ENCODE peak calls at places on chromosomes 4 and X, in ten cellular contexts. One of them, this sample, is unnamed. For H3K27me3 and H3K36me3, the result is how much of the 10 kb centered on the place peaks cover.

GRCh38 chr4:5215321-5215720 is 164.0 kb downstream of the STK32B start:
- DNase-seq in neural progenitor cell: peak
- DNase-seq in GM23248: no peak
- DNase-seq in upper lobe of left lung: no peak
- DNase-seq in SJSA1: no peak
- DNase-seq in naive thymus-derived CD4-positive, alpha-beta T cell: no peak
- DNase-seq in heart left ventricle: no peak
- DNase-seq in CD8-positive, alpha-beta T cell: no peak
- DNase-seq in uterus: no peak
- DNase-seq in Panc1: no peak
- DNase-seq in this sample: no peak

GRCh38 chr4:77022581-77023133 is 53.1 kb downstream of the CCNI start:
- DNase-seq in SJSA1: peak
- DNase-seq in upper lobe of left lung: no peak
- DNase-seq in naive thymus-derived CD4-positive, alpha-beta T cell: no peak
- DNase-seq in uterus: no peak
- DNase-seq in Panc1: no peak
- DNase-seq in CD8-positive, alpha-beta T cell: no peak
- DNase-seq in GM23248: peak
- DNase-seq in heart left ventricle: no peak
- DNase-seq in neural progenitor cell: peak
- DNase-seq in this sample: no peak

GRCh38 chr4:53141308-53141707 is 224.6 kb downstream of the SCFD2 start:
- DNase-seq in neural progenitor cell: no peak
- DNase-seq in GM23248: peak
- DNase-seq in CD8-positive, alpha-beta T cell: no peak
- DNase-seq in Panc1: no peak
- DNase-seq in SJSA1: no peak
- DNase-seq in uterus: no peak
- DNase-seq in heart left ventricle: no peak
- DNase-seq in naive thymus-derived CD4-positive, alpha-beta T cell: no peak
- DNase-seq in upper lobe of left lung: no peak
- DNase-seq in this sample: no peak

GRCh38 chr4:34953145-34953799 is 1291.0 kb downstream of the ARAP2 start:
- DNase-seq in SJSA1: no peak
- DNase-seq in upper lobe of left lung: no peak
- DNase-seq in uterus: no peak
- DNase-seq in Panc1: no peak
- DNase-seq in naive thymus-derived CD4-positive, alpha-beta T cell: no peak
- DNase-seq in GM23248: no peak
- DNase-seq in neural progenitor cell: peak
- DNase-seq in heart left ventricle: no peak
- DNase-seq in CD8-positive, alpha-beta T cell: no peak
- DNase-seq in this sample: no peak

GRCh38 chr4:182265881-182266280 is 22.7 kb downstream of the TENM3 start:
- DNase-seq in GM23248: no peak
- DNase-seq in uterus: no peak
- DNase-seq in SJSA1: no peak
- DNase-seq in neural progenitor cell: no peak
- DNase-seq in heart left ventricle: no peak
- DNase-seq in Panc1: no peak
- DNase-seq in naive thymus-derived CD4-positive, alpha-beta T cell: no peak
- DNase-seq in CD8-positive, alpha-beta T cell: no peak
- DNase-seq in upper lobe of left lung: no peak
- DNase-seq in this sample: no peak

GRCh38 chr4:110625593-110626292 is 2.9 kb upstream of the PITX2 start:
- DNase-seq in heart left ventricle: no peak
- DNase-seq in naive thymus-derived CD4-positive, alpha-beta T cell: no peak
- DNase-seq in uterus: no peak
- DNase-seq in neural progenitor cell: peak
- DNase-seq in CD8-positive, alpha-beta T cell: no peak
- DNase-seq in GM23248: no peak
- DNase-seq in SJSA1: no peak
- DNase-seq in upper lobe of left lung: no peak
- DNase-seq in Panc1: no peak
- DNase-seq in this sample: no peak

GRCh38 chr4:5045099-5045498 is 6.2 kb upstream of the STK32B start:
- DNase-seq in CD8-positive, alpha-beta T cell: no peak
- DNase-seq in neural progenitor cell: no peak
- DNase-seq in upper lobe of left lung: no peak
- DNase-seq in naive thymus-derived CD4-positive, alpha-beta T cell: no peak
- DNase-seq in Panc1: no peak
- DNase-seq in heart left ventricle: peak
- DNase-seq in GM23248: peak
- DNase-seq in uterus: no peak
- DNase-seq in SJSA1: no peak
- DNase-seq in this sample: no peak

GRCh38 chrX:18574591-18574990 is 97.3 kb downstream of the RS1 start:
- DNase-seq in CD8-positive, alpha-beta T cell: no peak
- DNase-seq in heart left ventricle: peak
- DNase-seq in GM23248: peak
- DNase-seq in uterus: peak
- DNase-seq in naive thymus-derived CD4-positive, alpha-beta T cell: no peak
- DNase-seq in upper lobe of left lung: no peak
- DNase-seq in Panc1: no peak
- DNase-seq in SJSA1: no peak
- DNase-seq in neural progenitor cell: no peak
- DNase-seq in this sample: no peak

GRCh38 chr4:61445374-61446063 is 245.4 kb downstream of the ADGRL3 start:
- DNase-seq in Panc1: no peak
- DNase-seq in heart left ventricle: no peak
- DNase-seq in GM23248: no peak
- DNase-seq in upper lobe of left lung: no peak
- DNase-seq in SJSA1: no peak
- DNase-seq in naive thymus-derived CD4-positive, alpha-beta T cell: no peak
- DNase-seq in uterus: no peak
- DNase-seq in CD8-positive, alpha-beta T cell: no peak
- DNase-seq in neural progenitor cell: no peak
- DNase-seq in this sample: no peak

GRCh38 chrX:30679369-30679768 is 26.1 kb downstream of the GK start:
- DNase-seq in GM23248: no peak
- DNase-seq in naive thymus-derived CD4-positive, alpha-beta T cell: no peak
- DNase-seq in SJSA1: no peak
- DNase-seq in upper lobe of left lung: no peak
- DNase-seq in neural progenitor cell: no peak
- DNase-seq in heart left ventricle: no peak
- DNase-seq in CD8-positive, alpha-beta T cell: no peak
- DNase-seq in uterus: no peak
- DNase-seq in Panc1: no peak
- DNase-seq in this sample: no peak

GRCh38 chr4:139704915-139705485 is 39.4 kb downstream of the MGST2 start:
- DNase-seq in neural progenitor cell: no peak
- DNase-seq in GM23248: peak
- DNase-seq in Panc1: no peak
- DNase-seq in heart left ventricle: no peak
- DNase-seq in SJSA1: no peak
- DNase-seq in uterus: no peak
- DNase-seq in naive thymus-derived CD4-positive, alpha-beta T cell: no peak
- DNase-seq in CD8-positive, alpha-beta T cell: no peak
- DNase-seq in upper lobe of left lung: no peak
- DNase-seq in this sample: no peak

GRCh38 chrX:39850630-39851152 is 247.1 kb downstream of the BCOR start:
- DNase-seq in SJSA1: peak
- DNase-seq in uterus: peak
- DNase-seq in GM23248: peak
- DNase-seq in Panc1: no peak
- DNase-seq in neural progenitor cell: no peak
- DNase-seq in heart left ventricle: no peak
- DNase-seq in upper lobe of left lung: no peak
- DNase-seq in CD8-positive, alpha-beta T cell: no peak
- DNase-seq in naive thymus-derived CD4-positive, alpha-beta T cell: no peak
- DNase-seq in this sample: no peak

GRCh38 chr4:98928131-98928504 is 815 bp downstream of the EIF4E start:
- DNase-seq in naive thymus-derived CD4-positive, alpha-beta T cell: peak
- DNase-seq in CD8-positive, alpha-beta T cell: peak
- DNase-seq in neural progenitor cell: peak
- DNase-seq in GM23248: peak
- DNase-seq in SJSA1: peak
- DNase-seq in Panc1: no peak
- DNase-seq in uterus: peak
- DNase-seq in heart left ventricle: peak
- DNase-seq in upper lobe of left lung: no peak
- DNase-seq in this sample: peak

GRCh38 chrX:129982300-129983246 is at the start of gene BCORL1:
- DNase-seq in GM23248: peak
- DNase-seq in SJSA1: peak
- DNase-seq in upper lobe of left lung: peak
- DNase-seq in Panc1: peak
- DNase-seq in CD8-positive, alpha-beta T cell: peak
- DNase-seq in naive thymus-derived CD4-positive, alpha-beta T cell: peak
- DNase-seq in heart left ventricle: peak
- DNase-seq in neural progenitor cell: peak
- DNase-seq in uterus: peak
- DNase-seq in this sample: peak
- H3K27me3 ChIP-seq in GM23248: under half
- H3K27me3 ChIP-seq in SJSA1: under half
- H3K27me3 ChIP-seq in upper lobe of left lung: under half
- H3K27me3 ChIP-seq in Panc1: under half
- H3K27me3 ChIP-seq in CD8-positive, alpha-beta T cell: under half
- H3K27me3 ChIP-seq in naive thymus-derived CD4-positive, alpha-beta T cell: under half
- H3K27me3 ChIP-seq in heart left ventricle: under half
- H3K27me3 ChIP-seq in neural progenitor cell: under half
- H3K27me3 ChIP-seq in uterus: under half
- H3K27me3 ChIP-seq in this sample: under half

GRCh38 chr4:184268574-184269160 is 51.0 kb upstream of the ENPP6 start:
- DNase-seq in SJSA1: peak
- DNase-seq in upper lobe of left lung: no peak
- DNase-seq in CD8-positive, alpha-beta T cell: no peak
- DNase-seq in Panc1: no peak
- DNase-seq in GM23248: peak
- DNase-seq in naive thymus-derived CD4-positive, alpha-beta T cell: no peak
- DNase-seq in uterus: no peak
- DNase-seq in heart left ventricle: no peak
- DNase-seq in neural progenitor cell: no peak
- DNase-seq in this sample: no peak

GRCh38 chr4:184269879-184270430 is 52.3 kb upstream of the ENPP6 start:
- DNase-seq in uterus: no peak
- DNase-seq in upper lobe of left lung: no peak
- DNase-seq in SJSA1: peak
- DNase-seq in heart left ventricle: no peak
- DNase-seq in Panc1: no peak
- DNase-seq in GM23248: no peak
- DNase-seq in CD8-positive, alpha-beta T cell: no peak
- DNase-seq in neural progenitor cell: no peak
- DNase-seq in naive thymus-derived CD4-positive, alpha-beta T cell: no peak
- DNase-seq in this sample: no peak

GRCh38 chr4:184267206-184267608 is 49.5 kb upstream of the ENPP6 start:
- DNase-seq in Panc1: no peak
- DNase-seq in CD8-positive, alpha-beta T cell: no peak
- DNase-seq in uterus: no peak
- DNase-seq in neural progenitor cell: no peak
- DNase-seq in upper lobe of left lung: no peak
- DNase-seq in heart left ventricle: no peak
- DNase-seq in naive thymus-derived CD4-positive, alpha-beta T cell: no peak
- DNase-seq in SJSA1: peak
- DNase-seq in GM23248: no peak
- DNase-seq in this sample: peak

GRCh38 chr4:184265566-184266351 is 48.1 kb upstream of the ENPP6 start:
- DNase-seq in neural progenitor cell: no peak
- DNase-seq in uterus: no peak
- DNase-seq in Panc1: peak
- DNase-seq in heart left ventricle: no peak
- DNase-seq in naive thymus-derived CD4-positive, alpha-beta T cell: no peak
- DNase-seq in upper lobe of left lung: no peak
- DNase-seq in SJSA1: peak
- DNase-seq in CD8-positive, alpha-beta T cell: no peak
- DNase-seq in GM23248: peak
- DNase-seq in this sample: peak

DNA sequence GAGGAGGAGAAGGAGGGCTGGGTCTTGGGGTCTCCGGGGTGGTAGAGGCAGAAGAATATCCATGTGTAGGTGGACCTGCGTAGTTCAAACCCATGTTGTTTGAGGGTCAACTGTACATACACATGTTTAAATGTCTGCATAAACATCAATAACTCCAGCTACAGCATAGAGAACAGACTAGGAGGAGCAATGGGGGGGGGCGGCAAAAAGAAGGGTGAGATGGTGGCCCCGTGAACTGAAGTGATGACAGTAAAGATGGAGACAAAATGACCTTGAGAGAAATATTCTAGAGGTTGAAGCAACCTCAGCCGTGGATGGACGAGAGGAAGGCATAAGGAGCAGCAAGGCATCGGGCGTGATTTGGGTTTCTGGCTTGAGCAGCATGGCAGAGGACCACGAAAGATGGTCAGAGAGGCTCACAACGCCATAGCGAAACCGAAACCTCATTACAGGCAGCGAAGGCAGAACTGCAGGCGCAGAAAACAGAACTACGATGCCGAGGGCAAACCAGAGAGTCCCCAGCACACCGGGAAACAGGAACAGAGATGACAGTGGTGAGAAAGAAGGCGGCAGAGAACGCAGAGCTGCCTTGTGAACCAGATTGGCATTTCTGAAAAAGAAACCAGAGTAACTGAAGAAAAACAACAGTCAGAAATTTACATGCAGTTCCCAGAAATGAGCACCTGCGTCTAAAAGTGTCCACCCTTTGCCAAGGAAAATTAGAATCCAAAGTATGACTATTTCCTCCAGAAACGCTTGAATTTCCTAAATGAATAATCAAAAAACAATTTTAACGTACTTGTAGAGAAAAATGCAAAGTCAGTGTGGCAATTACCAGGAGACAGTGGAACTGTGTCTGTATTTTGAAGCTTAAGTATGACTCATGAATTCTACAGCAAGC is 50.2 kb upstream of the ENPP6 start:
- DNase-seq in SJSA1: peak
- DNase-seq in heart left ventricle: peak
- DNase-seq in GM23248: peak
- DNase-seq in upper lobe of left lung: no peak
- DNase-seq in neural progenitor cell: no peak
- DNase-seq in uterus: no peak
- DNase-seq in Panc1: peak
- DNase-seq in CD8-positive, alpha-beta T cell: peak
- DNase-seq in naive thymus-derived CD4-positive, alpha-beta T cell: peak
- DNase-seq in this sample: peak
- H3K4me3 ChIP-seq in SJSA1: peak
- H3K4me3 ChIP-seq in heart left ventricle: no peak
- H3K4me3 ChIP-seq in GM23248: peak
- H3K4me3 ChIP-seq in upper lobe of left lung: peak
- H3K4me3 ChIP-seq in neural progenitor cell: no peak
- H3K4me3 ChIP-seq in uterus: no peak
- H3K4me3 ChIP-seq in Panc1: peak
- H3K4me3 ChIP-seq in CD8-positive, alpha-beta T cell: peak
- H3K4me3 ChIP-seq in naive thymus-derived CD4-positive, alpha-beta T cell: peak
- H3K4me3 ChIP-seq in this sample: peak

GRCh38 chr4:154959756-154960155 is 178.7 kb downstream of the RBM46 start:
- DNase-seq in neural progenitor cell: no peak
- DNase-seq in CD8-positive, alpha-beta T cell: no peak
- DNase-seq in uterus: no peak
- DNase-seq in upper lobe of left lung: no peak
- DNase-seq in heart left ventricle: no peak
- DNase-seq in Panc1: no peak
- DNase-seq in SJSA1: no peak
- DNase-seq in GM23248: no peak
- DNase-seq in naive thymus-derived CD4-positive, alpha-beta T cell: no peak
- DNase-seq in this sample: no peak
- H3K36me3 ChIP-seq in neural progenitor cell: under half
- H3K36me3 ChIP-seq in CD8-positive, alpha-beta T cell: under half
- H3K36me3 ChIP-seq in uterus: under half
- H3K36me3 ChIP-seq in upper lobe of left lung: under half
- H3K36me3 ChIP-seq in heart left ventricle: under half
- H3K36me3 ChIP-seq in Panc1: under half
- H3K36me3 ChIP-seq in SJSA1: under half
- H3K36me3 ChIP-seq in GM23248: under half
- H3K36me3 ChIP-seq in naive thymus-derived CD4-positive, alpha-beta T cell: under half
- H3K36me3 ChIP-seq in this sample: under half

GRCh38 chr4:133149932-133150642 is 993 bp downstream of the PCDH10 start:
- DNase-seq in Panc1: no peak
- DNase-seq in CD8-positive, alpha-beta T cell: no peak
- DNase-seq in heart left ventricle: no peak
- DNase-seq in naive thymus-derived CD4-positive, alpha-beta T cell: no peak
- DNase-seq in neural progenitor cell: no peak
- DNase-seq in upper lobe of left lung: no peak
- DNase-seq in GM23248: no peak
- DNase-seq in uterus: no peak
- DNase-seq in SJSA1: no peak
- DNase-seq in this sample: no peak
- H3K27me3 ChIP-seq in Panc1: under half
- H3K27me3 ChIP-seq in CD8-positive, alpha-beta T cell: under half
- H3K27me3 ChIP-seq in heart left ventricle: half or more
- H3K27me3 ChIP-seq in naive thymus-derived CD4-positive, alpha-beta T cell: under half
- H3K27me3 ChIP-seq in neural progenitor cell: half or more
- H3K27me3 ChIP-seq in upper lobe of left lung: under half
- H3K27me3 ChIP-seq in GM23248: half or more
- H3K27me3 ChIP-seq in uterus: under half
- H3K27me3 ChIP-seq in SJSA1: under half
- H3K27me3 ChIP-seq in this sample: under half